ENCODE peak calls at places on chromosomes 16 and 17, in eight cellular contexts. One of them, this sample, is unnamed.

GRCh38 chr17:45895304-45895968 is 1.1 kb downstream of the MAPT start:
- DNase-seq in CD4-positive, alpha-beta T cell: no peak
- DNase-seq in Panc1: no peak
- DNase-seq in WTC11: peak
- DNase-seq in amniotic epithelial cell: no peak
- DNase-seq in NCI-H460: no peak
- DNase-seq in RPMI7951: no peak
- DNase-seq in NCI-H2171 treated with DMSO at 0.1 percent for 48 hours: peak
- DNase-seq in this sample: no peak

GRCh38 chr17:79589669-79590270 is 21.1 kb downstream of the RBFOX3 start:
- DNase-seq in NCI-H2171 treated with DMSO at 0.1 percent for 48 hours: no peak
- DNase-seq in RPMI7951: no peak
- DNase-seq in WTC11: no peak
- DNase-seq in Panc1: no peak
- DNase-seq in NCI-H460: no peak
- DNase-seq in CD4-positive, alpha-beta T cell: no peak
- DNase-seq in amniotic epithelial cell: no peak
- DNase-seq in this sample: no peak

GRCh38 chr17:60817187-60817586 is 139.5 kb downstream of the BCAS3 start:
- DNase-seq in RPMI7951: peak
- DNase-seq in CD4-positive, alpha-beta T cell: no peak
- DNase-seq in amniotic epithelial cell: peak
- DNase-seq in Panc1: no peak
- DNase-seq in WTC11: no peak
- DNase-seq in NCI-H2171 treated with DMSO at 0.1 percent for 48 hours: no peak
- DNase-seq in NCI-H460: peak
- DNase-seq in this sample: peak

GRCh38 chr16:53510704-53511070 is 7.7 kb upstream of the AKTIP start:
- DNase-seq in Panc1: no peak
- DNase-seq in RPMI7951: no peak
- DNase-seq in WTC11: no peak
- DNase-seq in NCI-H460: no peak
- DNase-seq in CD4-positive, alpha-beta T cell: no peak
- DNase-seq in NCI-H2171 treated with DMSO at 0.1 percent for 48 hours: no peak
- DNase-seq in amniotic epithelial cell: no peak
- DNase-seq in this sample: no peak

GRCh38 chr16:79132745-79133144 is 467.8 kb downstream of the MAF start:
- DNase-seq in RPMI7951: no peak
- DNase-seq in CD4-positive, alpha-beta T cell: no peak
- DNase-seq in Panc1: no peak
- DNase-seq in amniotic epithelial cell: no peak
- DNase-seq in NCI-H460: no peak
- DNase-seq in NCI-H2171 treated with DMSO at 0.1 percent for 48 hours: no peak
- DNase-seq in WTC11: no peak
- DNase-seq in this sample: no peak

GRCh38 chr17:29495011-29495410 is 71.8 kb downstream of the ABHD15 start:
- DNase-seq in RPMI7951: no peak
- DNase-seq in CD4-positive, alpha-beta T cell: no peak
- DNase-seq in NCI-H460: no peak
- DNase-seq in amniotic epithelial cell: peak
- DNase-seq in Panc1: peak
- DNase-seq in WTC11: no peak
- DNase-seq in NCI-H2171 treated with DMSO at 0.1 percent for 48 hours: no peak
- DNase-seq in this sample: no peak

GRCh38 chr16:48081656-48082055 is 74.1 kb downstream of the ABCC12 start:
- DNase-seq in Panc1: peak
- DNase-seq in RPMI7951: peak
- DNase-seq in CD4-positive, alpha-beta T cell: no peak
- DNase-seq in NCI-H2171 treated with DMSO at 0.1 percent for 48 hours: no peak
- DNase-seq in NCI-H460: no peak
- DNase-seq in amniotic epithelial cell: peak
- DNase-seq in WTC11: no peak
- DNase-seq in this sample: peak

GRCh38 chr16:50744911-50745310 is 3.0 kb downstream of the CYLD start:
- DNase-seq in RPMI7951: no peak
- DNase-seq in Panc1: no peak
- DNase-seq in CD4-positive, alpha-beta T cell: no peak
- DNase-seq in WTC11: no peak
- DNase-seq in amniotic epithelial cell: peak
- DNase-seq in NCI-H460: no peak
- DNase-seq in NCI-H2171 treated with DMSO at 0.1 percent for 48 hours: no peak
- DNase-seq in this sample: peak

GRCh38 chr16:1311738-1312458 is 2.5 kb downstream of the UBE2I start:
- DNase-seq in CD4-positive, alpha-beta T cell: no peak
- DNase-seq in NCI-H2171 treated with DMSO at 0.1 percent for 48 hours: no peak
- DNase-seq in amniotic epithelial cell: peak
- DNase-seq in NCI-H460: no peak
- DNase-seq in WTC11: no peak
- DNase-seq in RPMI7951: no peak
- DNase-seq in Panc1: no peak
- DNase-seq in this sample: no peak

GRCh38 chr17:56499799-56500388 is 93.6 kb upstream of the NOG start:
- DNase-seq in Panc1: peak
- DNase-seq in WTC11: no peak
- DNase-seq in RPMI7951: peak
- DNase-seq in amniotic epithelial cell: peak
- DNase-seq in CD4-positive, alpha-beta T cell: no peak
- DNase-seq in NCI-H2171 treated with DMSO at 0.1 percent for 48 hours: peak
- DNase-seq in NCI-H460: peak
- DNase-seq in this sample: no peak

GRCh38 chr16:57993452-57993851 is 7.0 kb downstream of the ZNF319 start:
- DNase-seq in NCI-H2171 treated with DMSO at 0.1 percent for 48 hours: peak
- DNase-seq in NCI-H460: no peak
- DNase-seq in CD4-positive, alpha-beta T cell: no peak
- DNase-seq in RPMI7951: no peak
- DNase-seq in amniotic epithelial cell: no peak
- DNase-seq in WTC11: no peak
- DNase-seq in Panc1: no peak
- DNase-seq in this sample: no peak

GRCh38 chr16:63596716-63597115 is 1525.1 kb downstream of the CDH11 start:
- DNase-seq in NCI-H2171 treated with DMSO at 0.1 percent for 48 hours: no peak
- DNase-seq in amniotic epithelial cell: no peak
- DNase-seq in RPMI7951: no peak
- DNase-seq in NCI-H460: no peak
- DNase-seq in WTC11: no peak
- DNase-seq in CD4-positive, alpha-beta T cell: no peak
- DNase-seq in Panc1: no peak
- DNase-seq in this sample: no peak

GRCh38 chr17:14282700-14283099 is 18.2 kb upstream of the HS3ST3B1 start:
- DNase-seq in Panc1: no peak
- DNase-seq in WTC11: no peak
- DNase-seq in NCI-H460: no peak
- DNase-seq in NCI-H2171 treated with DMSO at 0.1 percent for 48 hours: peak
- DNase-seq in CD4-positive, alpha-beta T cell: no peak
- DNase-seq in amniotic epithelial cell: no peak
- DNase-seq in RPMI7951: no peak
- DNase-seq in this sample: no peak

GRCh38 chr17:13120864-13121263 is 103.0 kb upstream of the ELAC2 start:
- DNase-seq in RPMI7951: no peak
- DNase-seq in WTC11: no peak
- DNase-seq in CD4-positive, alpha-beta T cell: no peak
- DNase-seq in NCI-H460: no peak
- DNase-seq in Panc1: no peak
- DNase-seq in amniotic epithelial cell: no peak
- DNase-seq in NCI-H2171 treated with DMSO at 0.1 percent for 48 hours: no peak
- DNase-seq in this sample: no peak

GRCh38 chr17:8552582-8553320 is 77.8 kb downstream of the MYH10 start:
- DNase-seq in amniotic epithelial cell: peak
- DNase-seq in Panc1: no peak
- DNase-seq in CD4-positive, alpha-beta T cell: no peak
- DNase-seq in NCI-H460: no peak
- DNase-seq in WTC11: no peak
- DNase-seq in RPMI7951: peak
- DNase-seq in NCI-H2171 treated with DMSO at 0.1 percent for 48 hours: peak
- DNase-seq in this sample: no peak

GRCh38 chr16:1012135-1012534 is 30.6 kb downstream of the SOX8 start:
- DNase-seq in NCI-H2171 treated with DMSO at 0.1 percent for 48 hours: no peak
- DNase-seq in RPMI7951: no peak
- DNase-seq in WTC11: no peak
- DNase-seq in Panc1: no peak
- DNase-seq in NCI-H460: no peak
- DNase-seq in CD4-positive, alpha-beta T cell: no peak
- DNase-seq in amniotic epithelial cell: no peak
- DNase-seq in this sample: no peak

GRCh38 chr16:75111514-75112280 is 4.9 kb downstream of the LDHD start:
- DNase-seq in amniotic epithelial cell: no peak
- DNase-seq in WTC11: no peak
- DNase-seq in NCI-H2171 treated with DMSO at 0.1 percent for 48 hours: no peak
- DNase-seq in RPMI7951: no peak
- DNase-seq in NCI-H460: no peak
- DNase-seq in CD4-positive, alpha-beta T cell: no peak
- DNase-seq in Panc1: no peak
- DNase-seq in this sample: no peak

GRCh38 chr16:89039756-89040155 is 53.9 kb upstream of the ACSF3 start:
- DNase-seq in Panc1: no peak
- DNase-seq in NCI-H460: no peak
- DNase-seq in NCI-H2171 treated with DMSO at 0.1 percent for 48 hours: no peak
- DNase-seq in WTC11: no peak
- DNase-seq in amniotic epithelial cell: no peak
- DNase-seq in CD4-positive, alpha-beta T cell: no peak
- DNase-seq in RPMI7951: no peak
- DNase-seq in this sample: no peak

GRCh38 chr17:14904406-14904805 is 360.7 kb downstream of the PMP22 start:
- DNase-seq in RPMI7951: no peak
- DNase-seq in Panc1: no peak
- DNase-seq in CD4-positive, alpha-beta T cell: no peak
- DNase-seq in NCI-H460: no peak
- DNase-seq in WTC11: no peak
- DNase-seq in amniotic epithelial cell: no peak
- DNase-seq in NCI-H2171 treated with DMSO at 0.1 percent for 48 hours: no peak
- DNase-seq in this sample: no peak

GRCh38 chr16:14486520-14487303 is 143.3 kb downstream of the PARN start:
- DNase-seq in CD4-positive, alpha-beta T cell: no peak
- DNase-seq in Panc1: no peak
- DNase-seq in NCI-H460: peak
- DNase-seq in WTC11: no peak
- DNase-seq in amniotic epithelial cell: peak
- DNase-seq in NCI-H2171 treated with DMSO at 0.1 percent for 48 hours: peak
- DNase-seq in RPMI7951: peak
- DNase-seq in this sample: peak

GRCh38 chr16:89924298-89924924 is 1.3 kb downstream of the TUBB3 start:
- DNase-seq in RPMI7951: peak
- DNase-seq in NCI-H2171 treated with DMSO at 0.1 percent for 48 hours: peak
- DNase-seq in Panc1: no peak
- DNase-seq in CD4-positive, alpha-beta T cell: no peak
- DNase-seq in amniotic epithelial cell: peak
- DNase-seq in NCI-H460: no peak
- DNase-seq in WTC11: peak
- DNase-seq in this sample: peak

GRCh38 chr17:41654134-41654907 is 29.9 kb upstream of the KRT17 start:
- DNase-seq in CD4-positive, alpha-beta T cell: no peak
- DNase-seq in amniotic epithelial cell: no peak
- DNase-seq in RPMI7951: no peak
- DNase-seq in Panc1: no peak
- DNase-seq in WTC11: no peak
- DNase-seq in NCI-H460: no peak
- DNase-seq in NCI-H2171 treated with DMSO at 0.1 percent for 48 hours: peak
- DNase-seq in this sample: no peak

GRCh38 chr16:29814592-29814991 is 1.4 kb upstream of the PAGR1 start:
- DNase-seq in amniotic epithelial cell: no peak
- DNase-seq in NCI-H460: no peak
- DNase-seq in RPMI7951: no peak
- DNase-seq in CD4-positive, alpha-beta T cell: no peak
- DNase-seq in NCI-H2171 treated with DMSO at 0.1 percent for 48 hours: no peak
- DNase-seq in Panc1: no peak
- DNase-seq in WTC11: no peak
- DNase-seq in this sample: no peak

GRCh38 chr16:69406780-69407331 is 17.6 kb upstream of the CYB5B start:
- DNase-seq in RPMI7951: no peak
- DNase-seq in CD4-positive, alpha-beta T cell: no peak
- DNase-seq in Panc1: no peak
- DNase-seq in amniotic epithelial cell: no peak
- DNase-seq in WTC11: no peak
- DNase-seq in NCI-H460: no peak
- DNase-seq in NCI-H2171 treated with DMSO at 0.1 percent for 48 hours: peak
- DNase-seq in this sample: no peak

GRCh38 chr16:57167951-57168350 is 17.9 kb downstream of the PSME3IP1 start:
- DNase-seq in Panc1: no peak
- DNase-seq in CD4-positive, alpha-beta T cell: no peak
- DNase-seq in RPMI7951: peak
- DNase-seq in NCI-H460: peak
- DNase-seq in amniotic epithelial cell: peak
- DNase-seq in NCI-H2171 treated with DMSO at 0.1 percent for 48 hours: peak
- DNase-seq in WTC11: no peak
- DNase-seq in this sample: peak

GRCh38 chr17:46908352-46908751 is 14.6 kb upstream of the GOSR2 start:
- DNase-seq in Panc1: no peak
- DNase-seq in amniotic epithelial cell: no peak
- DNase-seq in WTC11: no peak
- DNase-seq in NCI-H460: no peak
- DNase-seq in NCI-H2171 treated with DMSO at 0.1 percent for 48 hours: no peak
- DNase-seq in RPMI7951: no peak
- DNase-seq in CD4-positive, alpha-beta T cell: no peak
- DNase-seq in this sample: no peak

GRCh38 chr17:10429416-10430045 is 7.8 kb upstream of the MYH8 start:
- DNase-seq in CD4-positive, alpha-beta T cell: no peak
- DNase-seq in WTC11: no peak
- DNase-seq in NCI-H460: no peak
- DNase-seq in Panc1: no peak
- DNase-seq in RPMI7951: no peak
- DNase-seq in NCI-H2171 treated with DMSO at 0.1 percent for 48 hours: no peak
- DNase-seq in amniotic epithelial cell: peak
- DNase-seq in this sample: no peak

GRCh38 chr16:62167551-62167950 is 131.3 kb upstream of the CDH8 start:
- DNase-seq in NCI-H460: no peak
- DNase-seq in RPMI7951: no peak
- DNase-seq in CD4-positive, alpha-beta T cell: no peak
- DNase-seq in amniotic epithelial cell: no peak
- DNase-seq in NCI-H2171 treated with DMSO at 0.1 percent for 48 hours: no peak
- DNase-seq in WTC11: no peak
- DNase-seq in Panc1: no peak
- DNase-seq in this sample: no peak

GRCh38 chr16:26194526-26194925 is 502.8 kb downstream of the HS3ST4 start:
- DNase-seq in NCI-H2171 treated with DMSO at 0.1 percent for 48 hours: no peak
- DNase-seq in Panc1: no peak
- DNase-seq in CD4-positive, alpha-beta T cell: no peak
- DNase-seq in amniotic epithelial cell: no peak
- DNase-seq in RPMI7951: no peak
- DNase-seq in WTC11: no peak
- DNase-seq in NCI-H460: no peak
- DNase-seq in this sample: no peak

GRCh38 chr17:3026856-3027751 is 36.3 kb downstream of the OR1D5 start:
- DNase-seq in RPMI7951: no peak
- DNase-seq in NCI-H460: no peak
- DNase-seq in WTC11: no peak
- DNase-seq in CD4-positive, alpha-beta T cell: no peak
- DNase-seq in amniotic epithelial cell: no peak
- DNase-seq in NCI-H2171 treated with DMSO at 0.1 percent for 48 hours: peak
- DNase-seq in Panc1: no peak
- DNase-seq in this sample: no peak

GRCh38 chr17:77454560-77455095 is 313.9 kb downstream of the SEC14L1 start:
- DNase-seq in CD4-positive, alpha-beta T cell: no peak
- DNase-seq in WTC11: no peak
- DNase-seq in amniotic epithelial cell: no peak
- DNase-seq in NCI-H2171 treated with DMSO at 0.1 percent for 48 hours: no peak
- DNase-seq in NCI-H460: no peak
- DNase-seq in Panc1: no peak
- DNase-seq in RPMI7951: no peak
- DNase-seq in this sample: no peak

GRCh38 chr16:84532299-84532724 is 27.9 kb upstream of the MEAK7 start:
- DNase-seq in amniotic epithelial cell: peak
- DNase-seq in RPMI7951: peak
- DNase-seq in NCI-H2171 treated with DMSO at 0.1 percent for 48 hours: peak
- DNase-seq in CD4-positive, alpha-beta T cell: no peak
- DNase-seq in NCI-H460: no peak
- DNase-seq in Panc1: peak
- DNase-seq in WTC11: no peak
- DNase-seq in this sample: peak